ENCODE peak calls at places on chromosome 1, in four cellular contexts. J, B, S and Z are unnamed samples.

GRCh38 chr1:94539496-94539895 is 2.1 kb downstream of the F3 start:
- DNase-seq in B (no peak), S (no peak), J (no peak), Z (no peak)

GRCh38 chr1:183023146-183023600 is at the start of gene LAMC1:
- DNase-seq in S (peak; percentile 62), J (no peak), B (peak; percentile 59), Z (no peak)

GRCh38 chr1:145751491-145752021 is 32.3 kb downstream of the CD160 start:
- DNase-seq in J (peak; percentile 78), S (peak; percentile 86), B (no peak), Z (peak; percentile 84)

GRCh38 chr1:22832414-22832786 is 121.8 kb downstream of the EPHB2 start:
- DNase-seq in B (no peak), J (no peak), S (peak; percentile 43), Z (no peak)

GRCh38 chr1:77048615-77049005 is 170.6 kb downstream of the PIGK start:
- DNase-seq in B (no peak), S (no peak), J (no peak), Z (no peak)

GRCh38 chr1:24266398-24266941 is 52.7 kb upstream of the GRHL3 start:
- DNase-seq in J (peak; percentile 40), B (no peak), S (peak; percentile 74), Z (peak; percentile 75)

GRCh38 chr1:9628541-9629444 is 22.7 kb upstream of the PIK3CD start:
- DNase-seq in J (no peak), S (no peak), B (no peak), Z (no peak)

GRCh38 chr1:119687391-119688079 is 24.2 kb upstream of the PHGDH start:
- DNase-seq in S (no peak), J (no peak), B (no peak), Z (no peak)

GRCh38 chr1:59057211-59057694 is 239.6 kb upstream of the FGGY start:
- DNase-seq in J (peak; percentile 68), S (peak; percentile 95), B (peak; percentile 74), Z (peak; percentile 88)

GRCh38 chr1:91803847-91804545 is 82.0 kb downstream of the TGFBR3 start:
- DNase-seq in B (no peak), S (no peak), J (no peak), Z (no peak)

GRCh38 chr1:156126701-156127534 is 12.4 kb downstream of the LMNA start:
- DNase-seq in J (peak; percentile 68), S (no peak), B (no peak), Z (peak; percentile 83)

GRCh38 chr1:160665330-160666078 is 18.7 kb upstream of the SLAMF1 start:
- DNase-seq in B (no peak), S (no peak), J (no peak), Z (no peak)

GRCh38 chr1:153526132-153526543 is 9.7 kb downstream of the S100A6 start:
- DNase-seq in B (no peak), S (no peak), J (no peak), Z (no peak)

GRCh38 chr1:165828581-165829329 is 1.3 kb downstream of the UCK2 start:
- DNase-seq in B (peak; percentile 66), S (peak; percentile 66), J (peak; percentile 61), Z (peak; percentile 56)

GRCh38 chr1:3349161-3349967 is 105.1 kb upstream of the ARHGEF16 start:
- DNase-seq in J (no peak), B (no peak), S (no peak), Z (no peak)

GRCh38 chr1:218524526-218524925 is 179.4 kb downstream of the TGFB2 start:
- DNase-seq in S (no peak), B (no peak), J (no peak), Z (no peak)

GRCh38 chr1:22318279-22318983 is 133.2 kb upstream of the ZBTB40 start:
- DNase-seq in J (no peak), S (no peak), B (no peak), Z (no peak)